ENCODE peak calls at places on chromosomes 3 and 15, in nine cellular contexts. S is GM13976; R is NCI-H446 treated with DMSO at 0.1 percent for 48 hours; Q is memory B cell; B is HT-29; I is fibroblast of lung; T is activated effector memory CD4-positive, alpha-beta T cell treated with anti-CD3 and anti-CD28 coated beads, Interleukin-2, amount 50 U/mL, for 16 hours; E is dorsolateral prefrontal cortex; G is NCI-H524 treated with DMSO at 0.1 percent for 48 hours. V is an unnamed sample.
A peak's percentile ranks its signal among the peaks of the same experiment; 100 is the strongest.

GRCh38 chr3:45915518-45916231 is 27.6 kb upstream of the CXCR6 start:
- DNase-seq in S (peak; percentile 90), R (no peak), Q (no peak), B (peak; percentile 1), I (peak; percentile 90), T (peak; percentile 93), E (no peak), G (peak; percentile 55), V (no peak)

GRCh38 chr15:28942521-28943035 is 56.8 kb downstream of the APBA2 start:
- DNase-seq in S (no peak), R (no peak), Q (no peak), B (no peak), I (no peak), T (peak; percentile 53), E (no peak), G (no peak), V (no peak)

GRCh38 chr15:45307230-45307924 is 55.3 kb downstream of the SLC28A2 start:
- DNase-seq in S (peak; percentile 45), R (peak; percentile 3), Q (no peak), B (peak; percentile 75), I (peak; percentile 73), T (no peak), E (no peak), G (no peak), V (peak; percentile 32)

GRCh38 chr3:122786067-122786466 is 7.6 kb downstream of the HSPBAP1 start:
- DNase-seq in S (no peak), R (no peak), Q (no peak), B (peak; percentile 66), I (peak; percentile 83), T (no peak), E (no peak), G (no peak), V (no peak)

GRCh38 chr15:58249646-58250312 is 111.6 kb downstream of the AQP9 start:
- DNase-seq in S (no peak), R (no peak), Q (no peak), B (no peak), I (no peak), T (no peak), E (no peak), G (no peak), V (no peak)

GRCh38 chr3:177610677-177611654 is 413.7 kb upstream of the TBL1XR1 start:
- DNase-seq in S (no peak), R (no peak), Q (no peak), B (peak; percentile 88), I (peak; percentile 59), T (no peak), E (no peak), G (peak; percentile 18), V (no peak)

GRCh38 chr3:152595975-152596832 is 238.7 kb upstream of the P2RY1 start:
- DNase-seq in S (peak; percentile 57), R (no peak), Q (peak; percentile 20), B (peak; percentile 73), I (peak; percentile 91), T (no peak), E (no peak), G (no peak), V (peak; percentile 69)

GRCh38 chr3:55782351-55782750 is 295.2 kb upstream of the WNT5A start:
- DNase-seq in S (no peak), R (no peak), Q (no peak), B (no peak), I (no peak), T (no peak), E (no peak), G (no peak), V (no peak)

GRCh38 chr3:129519449-129519848 is 9.0 kb upstream of the RHO start:
- DNase-seq in S (no peak), R (no peak), Q (no peak), B (no peak), I (no peak), T (no peak), E (no peak), G (no peak), V (no peak)

GRCh38 chr3:65196663-65197062 is 508.9 kb upstream of the ADAMTS9 start:
- DNase-seq in S (no peak), R (no peak), Q (no peak), B (no peak), I (peak; percentile 41), T (no peak), E (no peak), G (no peak), V (no peak)

GRCh38 chr3:68089572-68089991 is 435.2 kb upstream of the SUCLG2 start:
- DNase-seq in S (no peak), R (peak; percentile 5), Q (no peak), B (no peak), I (peak; percentile 70), T (no peak), E (no peak), G (no peak), V (no peak)

GRCh38 chr3:152299243-152299976 is 30.7 kb downstream of the MBNL1 start:
- DNase-seq in S (no peak), R (no peak), Q (no peak), B (no peak), I (no peak), T (peak; percentile 74), E (no peak), G (no peak), V (no peak)

GRCh38 chr3:112136959-112137693 is 4.1 kb upstream of the GCSAM start:
- DNase-seq in S (peak; percentile 29), R (no peak), Q (no peak), B (peak; percentile 92), I (peak; percentile 28), T (peak; percentile 69), E (peak; percentile 52), G (peak; percentile 19), V (no peak)

GRCh38 chr3:182327196-182327681 is 466.1 kb upstream of the ATP11B start:
- DNase-seq in S (no peak), R (peak; percentile 85), Q (no peak), B (no peak), I (peak; percentile 95), T (no peak), E (no peak), G (no peak), V (no peak)

GRCh38 chr3:25664066-25664809 is 469 bp downstream of the TOP2B start:
- DNase-seq in S (peak; percentile 53), R (no peak), Q (peak; percentile 68), B (peak; percentile 57), I (peak; percentile 72), T (peak; percentile 91), E (peak; percentile 62), G (no peak), V (peak; percentile 68)

GRCh38 chr15:80419546-80419945 is 15.4 kb downstream of the ARNT2 start:
- DNase-seq in S (no peak), R (no peak), Q (no peak), B (no peak), I (peak; percentile 28), T (no peak), E (no peak), G (no peak), V (no peak)

GRCh38 chr3:180888992-180889560 is 23.4 kb upstream of the FXR1 start:
- DNase-seq in S (no peak), R (no peak), Q (no peak), B (no peak), I (no peak), T (no peak), E (no peak), G (no peak), V (no peak)

GRCh38 chr3:52244061-52244628 is 1.4 kb upstream of the PPM1M start:
- DNase-seq in S (peak; percentile 81), R (no peak), Q (no peak), B (no peak), I (peak; percentile 19), T (peak; percentile 83), E (no peak), G (no peak), V (no peak)

GRCh38 chr3:100158877-100159563 is 44.7 kb upstream of the FILIP1L start:
- DNase-seq in S (no peak), R (peak; percentile 81), Q (no peak), B (no peak), I (no peak), T (no peak), E (no peak), G (peak; percentile 94), V (no peak)

GRCh38 chr3:4281991-4282390 is 21.2 kb upstream of the SETMAR start:
- DNase-seq in S (no peak), R (no peak), Q (no peak), B (no peak), I (no peak), T (no peak), E (no peak), G (no peak), V (no peak)

GRCh38 chr15:74188216-74188615 is 14.4 kb downstream of the STRA6 start:
- DNase-seq in S (no peak), R (no peak), Q (no peak), B (no peak), I (no peak), T (no peak), E (no peak), G (no peak), V (no peak)

GRCh38 chr15:101070502-101071273 is 151.5 kb downstream of the LRRK1 start:
- DNase-seq in S (no peak), R (no peak), Q (no peak), B (no peak), I (peak; percentile 88), T (no peak), E (no peak), G (no peak), V (no peak)

GRCh38 chr3:114451561-114452018 is 157.8 kb downstream of the TIGIT start:
- DNase-seq in S (no peak), R (no peak), Q (peak; percentile 34), B (no peak), I (peak; percentile 52), T (no peak), E (peak; percentile 58), G (no peak), V (no peak)

GRCh38 chr3:109773006-109773405 is 435.7 kb upstream of the DPPA4 start:
- DNase-seq in S (no peak), R (no peak), Q (no peak), B (no peak), I (no peak), T (no peak), E (no peak), G (peak; percentile 36), V (no peak)

GRCh38 chr3:13403818-13404216 is 16.3 kb downstream of the NUP210 start:
- DNase-seq in S (no peak), R (no peak), Q (no peak), B (no peak), I (no peak), T (no peak), E (no peak), G (no peak), V (no peak)

GRCh38 chr3:161989012-161989411 is 492.4 kb downstream of the OTOL1 start:
- DNase-seq in S (no peak), R (no peak), Q (no peak), B (no peak), I (no peak), T (no peak), E (no peak), G (no peak), V (no peak)

GRCh38 chr15:89174476-89174875 is 46.9 kb downstream of the RLBP1 start:
- DNase-seq in S (no peak), R (no peak), Q (no peak), B (no peak), I (peak; percentile 50), T (no peak), E (no peak), G (no peak), V (no peak)

GRCh38 chr3:99313481-99313880 is 324.9 kb upstream of the COL8A1 start:
- DNase-seq in S (no peak), R (no peak), Q (no peak), B (no peak), I (peak; percentile 34), T (no peak), E (no peak), G (no peak), V (no peak)

GRCh38 chr3:154324919-154325318 is 632 bp upstream of the DHX36 start:
- DNase-seq in S (no peak), R (no peak), Q (no peak), B (peak; percentile 23), I (peak; percentile 2), T (no peak), E (no peak), G (no peak), V (no peak)

GRCh38 chr3:31968927-31969418 is 12.1 kb downstream of the OSBPL10 start:
- DNase-seq in S (no peak), R (no peak), Q (no peak), B (peak; percentile 82), I (peak; percentile 100), T (no peak), E (no peak), G (no peak), V (no peak)

GRCh38 chr3:56629044-56629443 is 54.0 kb downstream of the TASOR start:
- DNase-seq in S (no peak), R (no peak), Q (no peak), B (peak; percentile 46), I (no peak), T (no peak), E (no peak), G (no peak), V (no peak)